ENCODE peak calls at places on chromosomes 13 and 19, in five cellular contexts. B is fibroblast of pulmonary artery, M is colonic mucosa, T is BE2C, L is HepG2. E is an unnamed sample.

GRCh38 chr13:61275740-61276139 is 139.9 kb downstream of the PCDH20 start:
- DNase-seq in B (no peak), T (no peak), M (no peak), L (no peak), E (no peak)

GRCh38 chr19:46546194-46546896 is 50.7 kb upstream of the PNMA8B start:
- DNase-seq in B (peak), L (peak), T (peak), M (peak), E (no peak)

GRCh38 chr19:4199699-4200293 is 17.3 kb downstream of the ANKRD24 start:
- DNase-seq in B (no peak), L (peak), M (no peak), T (no peak), E (no peak)

GRCh38 chr19:17027428-17027816 is 812 bp upstream of the CPAMD8 start:
- DNase-seq in L (no peak), B (no peak), T (no peak), M (no peak), E (no peak)

GRCh38 chr19:10812902-10813404 is 23.1 kb downstream of the TMED1 start:
- DNase-seq in B (peak), T (no peak), M (no peak), L (no peak), E (peak)

GRCh38 chr13:74061939-74062595 is 72.1 kb downstream of the KLF12 start:
- DNase-seq in M (no peak), L (no peak), B (peak), T (no peak), E (peak)

GRCh38 chr19:9847087-9847671 is 12.1 kb downstream of the PIN1 start:
- DNase-seq in B (peak), M (peak), L (peak), T (peak), E (peak)

GRCh38 chr13:48402325-48402962 is 10.5 kb downstream of the LPAR6 start:
- DNase-seq in B (no peak), L (no peak), T (no peak), M (no peak), E (no peak)

GRCh38 chr19:33376423-33376822 is 2.9 kb downstream of the CEBPG start:
- DNase-seq in B (peak), L (peak), T (no peak), M (peak), E (peak)

GRCh38 chr19:41439441-41440222 is at the start of gene DMAC2:
- DNase-seq in M (peak), T (peak), B (peak), L (peak), E (peak)

GRCh38 chr13:52010890-52011689 is at the start of gene ATP7B:
- DNase-seq in M (peak), T (peak), B (no peak), L (peak), E (peak)

GRCh38 chr13:80551650-80552497 is 210.9 kb upstream of the SPRY2 start:
- DNase-seq in B (no peak), L (no peak), T (no peak), M (no peak), E (no peak)

GRCh38 chr13:104315606-104316005 is 1249.4 kb upstream of the SLC10A2 start:
- DNase-seq in M (no peak), L (peak), T (no peak), B (peak), E (peak)

GRCh38 chr13:93249259-93249917 is 22.8 kb downstream of the GPC6 start:
- DNase-seq in B (peak), T (no peak), L (peak), M (no peak), E (peak)

DNA sequence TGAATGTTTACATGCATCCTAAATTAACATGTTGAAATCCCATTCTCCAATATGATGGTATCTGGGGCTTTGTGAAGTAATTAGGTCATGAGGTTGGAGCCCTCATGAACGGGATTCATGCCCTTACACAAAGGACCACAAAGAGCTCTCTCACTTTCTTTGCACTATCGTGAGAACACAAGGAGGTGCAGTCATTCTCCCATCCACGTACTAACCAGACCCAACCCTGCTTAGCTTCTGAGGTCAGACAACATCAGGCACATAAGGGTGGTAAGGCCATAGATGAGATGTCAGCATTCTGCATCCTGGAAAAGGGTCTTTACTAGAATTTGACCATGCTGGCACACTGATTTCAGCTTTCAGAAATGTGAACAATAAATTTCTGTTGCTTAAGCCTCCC is 1211.9 kb upstream of the MIR17HG start:
- DNase-seq in L (no peak), B (no peak), T (no peak), M (no peak), E (no peak)
- H3K4me3 ChIP-seq in L (no peak), B (no peak), T (no peak), M (no peak), E (no peak)

GRCh38 chr19:38223119-38223523 is 901 bp downstream of the DPF1 start:
- DNase-seq in T (no peak), B (no peak), M (no peak), L (no peak), E (no peak)

GRCh38 chr19:38221421-38221820 is 2.6 kb downstream of the DPF1 start:
- DNase-seq in T (no peak), M (no peak), B (no peak), L (no peak), E (no peak)

GRCh38 chr19:38221919-38222828 is 1.8 kb downstream of the DPF1 start:
- DNase-seq in M (no peak), B (no peak), L (no peak), T (no peak), E (no peak)

GRCh38 chr19:38224014-38224862 is at the start of gene DPF1:
- DNase-seq in B (peak), M (no peak), T (peak), L (peak), E (peak)

GRCh38 chr19:38223617-38224013 is 407 bp downstream of the DPF1 start:
- DNase-seq in L (no peak), M (no peak), B (no peak), T (no peak), E (no peak)
- H3K4me3 ChIP-seq in L (peak), M (peak), B (peak), T (peak), E (peak)

GRCh38 chr13:27262546-27262945 is 8.1 kb upstream of the RASL11A start:
- DNase-seq in T (no peak), L (no peak), B (no peak), M (no peak), E (no peak)

GRCh38 chr13:27263438-27263837 is 7.2 kb upstream of the RASL11A start:
- DNase-seq in M (no peak), T (no peak), L (no peak), B (no peak), E (no peak)

GRCh38 chr13:27266937-27267336 is 3.7 kb upstream of the RASL11A start:
- DNase-seq in M (no peak), T (no peak), B (peak), L (no peak), E (no peak)

GRCh38 chr13:27264648-27265047 is 6.0 kb upstream of the RASL11A start:
- DNase-seq in B (no peak), L (no peak), T (no peak), M (no peak), E (no peak)

DNA sequence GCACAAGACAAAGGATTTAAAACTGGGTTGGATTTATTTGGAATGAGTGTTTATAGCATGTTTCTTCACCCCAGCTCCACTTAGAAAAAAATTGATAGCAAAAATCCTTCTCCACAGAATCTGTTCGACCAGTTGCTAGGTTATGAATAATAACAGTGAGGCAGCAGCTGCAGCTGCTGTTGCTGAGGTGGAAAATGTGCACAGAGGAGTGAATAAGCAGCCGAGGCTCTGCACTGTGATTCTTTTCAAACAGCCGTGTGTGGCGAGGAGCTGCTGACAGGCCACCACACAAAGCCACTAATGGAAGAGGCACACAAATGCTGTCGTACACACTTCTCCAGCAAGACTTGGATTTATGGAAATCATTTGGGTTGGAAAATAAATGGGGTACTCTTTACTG is 6.4 kb upstream of the RASL11A start:
- DNase-seq in B (peak), M (no peak), L (no peak), T (peak), E (peak)
- H3K4me3 ChIP-seq in B (no peak), M (no peak), L (no peak), T (no peak), E (no peak)

GRCh38 chr19:30481823-30482222 is 109.6 kb downstream of the ZNF536 start:
- DNase-seq in M (no peak), T (no peak), L (no peak), B (no peak), E (no peak)
- H3K4me3 ChIP-seq in M (no peak), T (no peak), L (no peak), B (no peak), E (no peak)

DNA sequence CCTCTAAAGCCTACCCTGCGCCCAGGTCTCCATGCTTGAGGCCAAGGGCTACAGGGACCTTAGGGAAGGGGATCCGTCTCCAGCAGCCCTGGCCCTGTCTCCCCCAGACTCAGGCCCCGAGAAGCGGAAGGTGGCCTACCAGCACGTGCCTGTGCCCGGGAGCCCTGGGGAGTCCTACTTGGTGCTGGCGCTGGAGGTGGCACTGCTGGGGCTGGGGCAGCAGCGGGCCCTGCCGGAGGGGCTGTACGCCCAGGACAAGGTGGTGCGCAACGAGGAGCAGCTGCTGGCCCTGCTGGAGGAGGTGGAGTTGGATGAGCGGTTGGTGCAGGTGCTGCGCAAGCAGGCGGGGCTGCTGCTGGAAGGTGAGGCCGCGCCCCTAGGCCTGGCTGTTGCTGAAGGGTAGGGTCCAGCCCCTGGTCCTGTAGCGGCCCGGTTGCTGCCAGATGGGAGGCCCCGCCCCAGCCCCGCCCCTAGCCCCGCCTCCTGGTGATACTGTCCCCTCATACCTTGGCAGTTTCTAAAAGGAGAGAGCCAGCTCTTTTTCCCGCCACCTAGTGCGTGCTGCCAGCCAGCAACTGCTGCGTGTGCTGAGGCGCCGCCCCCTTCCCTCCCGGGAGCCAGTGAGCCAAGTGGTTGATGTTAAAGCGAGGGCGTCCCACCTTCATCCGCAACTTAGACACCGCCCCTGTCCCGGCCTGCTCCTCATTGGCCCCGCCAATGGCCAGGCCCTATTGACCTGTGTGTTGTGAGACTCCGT is 22.6 kb downstream of the ZSWIM4 start:
- DNase-seq in M (peak), T (no peak), L (no peak), B (no peak), E (no peak)
- H3K4me3 ChIP-seq in M (peak), T (no peak), L (no peak), B (no peak), E (no peak)

DNA sequence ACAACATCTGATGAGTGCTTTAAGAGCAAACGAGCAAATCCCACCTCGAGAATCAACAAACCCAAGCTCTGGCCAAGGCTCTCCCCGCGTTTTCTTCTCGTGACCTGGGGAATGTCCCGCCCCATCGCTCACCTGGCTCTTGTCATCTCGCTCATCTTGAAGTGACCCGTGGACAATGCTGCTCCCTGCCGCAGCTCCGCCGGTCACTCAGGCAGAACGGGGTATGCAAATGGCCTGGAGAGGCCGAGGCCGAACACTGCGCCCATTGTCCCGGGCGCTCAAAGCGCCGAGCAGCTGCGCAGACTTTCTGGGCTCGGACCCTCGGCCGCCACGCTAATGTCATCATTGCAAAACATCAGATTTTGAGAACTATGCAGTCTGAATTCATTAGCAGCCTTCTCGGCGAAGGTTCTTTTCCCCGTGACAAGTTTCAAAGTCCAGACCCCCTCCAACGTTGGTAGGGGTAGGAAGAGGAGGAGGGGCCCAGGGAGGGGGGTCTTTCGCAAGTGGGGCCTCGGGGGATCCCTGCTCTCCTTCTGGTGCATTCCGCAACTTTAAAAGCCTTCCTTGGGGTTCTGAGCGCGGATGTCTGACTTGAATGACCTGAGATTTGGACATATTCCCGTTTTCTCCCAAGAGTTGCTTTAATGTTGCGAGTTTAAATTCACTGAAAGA is 39.7 kb downstream of the SOX1 start:
- DNase-seq in B (no peak), T (no peak), L (peak), M (no peak), E (no peak)
- H3K4me3 ChIP-seq in B (no peak), T (no peak), L (no peak), M (no peak), E (no peak)

GRCh38 chr13:50229935-50230334 is 214.7 kb downstream of the KCNRG start:
- DNase-seq in M (no peak), T (no peak), L (no peak), B (peak), E (no peak)

GRCh38 chr13:50227356-50227755 is 212.1 kb downstream of the KCNRG start:
- DNase-seq in M (no peak), B (no peak), L (no peak), T (no peak), E (no peak)

GRCh38 chr13:50228527-50228926 is 213.3 kb downstream of the KCNRG start:
- DNase-seq in M (no peak), B (no peak), T (no peak), L (no peak), E (no peak)

GRCh38 chr13:50226515-50227147 is 211.4 kb downstream of the KCNRG start:
- DNase-seq in B (no peak), M (no peak), L (no peak), T (no peak), E (no peak)

DNA sequence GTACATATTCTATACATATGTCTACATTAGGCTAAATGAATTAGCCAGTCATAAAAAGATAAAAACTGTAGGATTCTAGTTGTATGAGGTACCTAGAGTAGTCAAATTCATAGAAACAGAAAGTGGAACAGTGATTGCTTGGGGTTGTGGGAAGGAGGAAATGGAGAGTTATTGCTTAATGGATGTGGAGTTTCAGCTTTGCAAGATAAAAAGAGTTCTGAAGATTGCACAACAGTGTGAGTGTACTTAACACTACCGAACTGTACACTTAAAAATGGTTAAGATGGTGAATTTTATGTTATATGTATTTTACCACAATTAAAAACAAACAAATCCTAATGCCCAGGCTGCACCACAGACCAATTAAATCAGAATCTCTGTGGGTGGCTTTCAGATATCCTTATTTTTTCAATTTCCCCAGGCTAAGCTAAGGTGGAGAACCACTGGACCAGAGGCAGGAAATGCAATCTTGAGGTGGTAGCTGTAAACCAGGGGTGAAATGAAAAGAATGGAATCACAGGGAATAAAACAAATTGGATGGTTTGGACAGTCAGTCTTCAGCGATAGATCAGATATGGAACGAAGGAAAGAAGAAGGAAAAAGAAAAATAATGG is 215.2 kb downstream of the KCNRG start:
- DNase-seq in B (peak), L (peak), T (no peak), M (no peak), E (peak)
- H3K4me3 ChIP-seq in B (no peak), L (no peak), T (no peak), M (no peak), E (no peak)

GRCh38 chr13:29504691-29505090 is 90.8 kb downstream of the SLC7A1 start:
- DNase-seq in M (no peak), B (no peak), T (no peak), L (no peak), E (no peak)

GRCh38 chr13:29501674-29502073 is 93.8 kb downstream of the SLC7A1 start:
- DNase-seq in B (no peak), L (no peak), T (no peak), M (no peak), E (no peak)

GRCh38 chr13:29502391-29503008 is 93.0 kb downstream of the SLC7A1 start:
- DNase-seq in L (no peak), B (no peak), T (no peak), M (no peak), E (no peak)

GRCh38 chr13:29505511-29505910 is 90.0 kb downstream of the SLC7A1 start:
- DNase-seq in T (no peak), L (no peak), B (no peak), M (no peak), E (no peak)

DNA sequence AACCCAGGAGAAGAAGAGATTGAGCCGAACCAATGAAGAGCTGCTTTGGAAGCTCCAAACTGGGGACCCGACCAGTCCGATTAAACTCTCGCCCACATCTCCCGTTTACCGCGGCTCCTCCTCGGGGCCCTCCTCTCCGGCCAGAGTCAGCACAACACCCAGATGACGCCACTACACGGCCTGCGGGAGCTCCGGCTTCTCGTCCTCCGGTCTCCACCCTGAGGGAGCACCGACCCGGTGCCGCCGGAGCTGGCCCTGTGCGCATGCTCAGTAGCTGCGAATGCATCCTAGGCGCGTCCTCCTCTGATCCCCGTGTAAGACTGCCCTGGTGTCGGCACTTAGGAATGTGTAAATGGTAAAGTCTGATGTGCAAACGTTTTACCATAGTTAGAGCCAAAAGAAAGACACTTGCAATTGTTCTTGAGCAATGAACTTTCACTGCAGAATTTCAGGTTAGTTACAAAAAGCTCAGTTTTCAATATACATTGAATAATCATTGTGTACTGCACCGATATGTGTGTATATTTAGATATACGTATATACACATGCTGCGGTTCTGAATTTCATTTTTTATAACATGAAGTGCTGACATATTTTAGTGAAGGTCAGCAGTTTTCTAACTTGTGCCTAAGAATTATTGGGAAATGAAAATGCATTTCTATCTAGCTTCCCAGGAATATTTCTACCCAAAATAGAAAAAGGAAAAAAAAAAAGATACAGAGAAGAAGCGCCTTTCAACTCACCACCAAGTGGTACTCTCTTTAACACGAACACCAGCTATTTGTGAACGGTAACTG is 92.2 kb downstream of the SLC7A1 start:
- DNase-seq in L (no peak), B (no peak), T (no peak), M (no peak), E (peak)
- H3K4me3 ChIP-seq in L (peak), B (no peak), T (peak), M (no peak), E (peak)

E was measured in astrocyte of the spinal cord.